ENCODE peak calls at places on chromosomes 16 and 17, in five cellular contexts. G, Q, J, U and Z are unnamed samples.

GRCh38 chr16:84699147-84699711 is 571 bp upstream of the USP10 start:
- DNase-seq in G (no peak), Q (no peak), J (no peak), U (no peak), Z (no peak)

GRCh38 chr17:44464037-44464436 is 39.2 kb downstream of the GPATCH8 start:
- DNase-seq in G (no peak), Q (no peak), J (no peak), U (no peak), Z (no peak)

GRCh38 chr16:14392960-14393359 is 237.1 kb downstream of the PARN start:
- DNase-seq in G (no peak), Q (no peak), J (no peak), U (no peak), Z (no peak)

GRCh38 chr16:89162314-89162713 is 9.2 kb upstream of the CDH15 start:
- DNase-seq in G (no peak), Q (no peak), J (no peak), U (no peak), Z (no peak)

GRCh38 chr17:66542183-66542966 is 240.0 kb downstream of the PRKCA start:
- DNase-seq in G (no peak), Q (peak; percentile 62), J (no peak), U (peak; percentile 69), Z (no peak)

GRCh38 chr17:40298726-40299125 is 10.3 kb upstream of the RARA start:
- DNase-seq in G (no peak), Q (no peak), J (no peak), U (no peak), Z (no peak)

GRCh38 chr17:64315032-64315490 is 52.0 kb upstream of the TEX2 start:
- DNase-seq in G (no peak), Q (no peak), J (no peak), U (no peak), Z (no peak)

GRCh38 chr16:88353691-88354090 is 29.1 kb upstream of the ZNF469 start:
- DNase-seq in G (no peak), Q (no peak), J (no peak), U (no peak), Z (no peak)

GRCh38 chr17:13939222-13939621 is 130.1 kb upstream of the COX10 start:
- DNase-seq in G (no peak), Q (no peak), J (no peak), U (no peak), Z (no peak)

GRCh38 chr16:24508614-24509013 is 30.8 kb upstream of the RBBP6 start:
- DNase-seq in G (no peak), Q (no peak), J (no peak), U (no peak), Z (no peak)

GRCh38 chr17:27339836-27340550 is 46.1 kb downstream of the WSB1 start:
- DNase-seq in G (no peak), Q (no peak), J (no peak), U (peak; percentile 70), Z (no peak)

GRCh38 chr17:29664743-29665479 is 42.2 kb upstream of the CORO6 start:
- DNase-seq in G (no peak), Q (no peak), J (no peak), U (no peak), Z (no peak)
- H3K27ac ChIP-seq in G (no peak overlapping the region), Q (peak overlapping the region; percentile 4), J (no peak overlapping the region), U (no peak overlapping the region), Z (no peak overlapping the region)

GRCh38 chr16:28179354-28179753 is 32.4 kb downstream of the XPO6 start:
- DNase-seq in G (no peak), Q (no peak), J (no peak), U (no peak), Z (no peak)
- H3K36me3 ChIP-seq in G (no peaks in the 10 kb centered on the region), Q (peaks cover 17% of the 10 kb centered on the region), J (peaks cover 9% of the 10 kb centered on the region), U (peaks cover 43% of the 10 kb centered on the region), Z (peaks cover 32% of the 10 kb centered on the region)

GRCh38 chr16:19771796-19772195 is 53.7 kb downstream of the IQCK start:
- DNase-seq in G (no peak), Q (no peak), J (no peak), U (no peak), Z (no peak)
- H3K4me1 ChIP-seq in G (peaks cover 16% of the 10 kb centered on the region), Q (peaks cover 5% of the 10 kb centered on the region), J (peaks cover 12% of the 10 kb centered on the region), U (no peaks in the 10 kb centered on the region), Z (no peaks in the 10 kb centered on the region)

GRCh38 chr17:77489239-77489897 is 348.6 kb downstream of the SEC14L1 start:
- DNase-seq in G (no peak), Q (no peak), J (no peak), U (no peak), Z (no peak)
- H3K27ac ChIP-seq in G (no peak overlapping the region), Q (no peak overlapping the region), J (no peak overlapping the region), U (no peak overlapping the region), Z (no peak overlapping the region)

GRCh38 chr17:7229504-7229903 is 4.8 kb downstream of the DVL2 start:
- DNase-seq in G (no peak), Q (no peak), J (no peak), U (no peak), Z (no peak)

GRCh38 chr17:7224661-7225111 is 4.9 kb downstream of the ACADVL start:
- DNase-seq in G (no peak), Q (no peak), J (no peak), U (no peak), Z (no peak)

GRCh38 chr17:7228920-7229319 is 5.4 kb downstream of the DVL2 start:
- DNase-seq in G (no peak), Q (no peak), J (no peak), U (no peak), Z (no peak)

GRCh38 chr17:7225711-7226331 is 6.1 kb downstream of the ACADVL start:
- DNase-seq in G (no peak), Q (no peak), J (no peak), U (no peak), Z (no peak)

GRCh38 chr17:7226721-7227710 is 7.3 kb downstream of the ACADVL start:
- DNase-seq in G (no peak), Q (no peak), J (no peak), U (no peak), Z (no peak)
- H3K36me3 ChIP-seq in G (no peaks in the 10 kb centered on the region), Q (peaks cover 27% of the 10 kb centered on the region), J (peaks cover 78% of the 10 kb centered on the region), U (peaks cover 59% of the 10 kb centered on the region), Z (peaks cover 56% of the 10 kb centered on the region)

GRCh38 chr17:1270210-1271019 is at the start of gene BHLHA9:
- DNase-seq in G (no peak), Q (no peak), J (no peak), U (no peak), Z (no peak)
- H3K4me1 ChIP-seq in G (no peaks in the 10 kb centered on the region), Q (peaks cover 4% of the 10 kb centered on the region), J (peaks cover 5% of the 10 kb centered on the region), U (peaks cover 16% of the 10 kb centered on the region), Z (peaks cover 8% of the 10 kb centered on the region)

GRCh38 chr17:68599873-68600122 is 1.4 kb downstream of the FAM20A start:
- DNase-seq in G (no peak), Q (no peak), J (no peak), U (no peak), Z (no peak)
- H3K27ac ChIP-seq in G (no peak overlapping the region), Q (no peak overlapping the region), J (no peak overlapping the region), U (no peak overlapping the region), Z (no peak overlapping the region)

DNA sequence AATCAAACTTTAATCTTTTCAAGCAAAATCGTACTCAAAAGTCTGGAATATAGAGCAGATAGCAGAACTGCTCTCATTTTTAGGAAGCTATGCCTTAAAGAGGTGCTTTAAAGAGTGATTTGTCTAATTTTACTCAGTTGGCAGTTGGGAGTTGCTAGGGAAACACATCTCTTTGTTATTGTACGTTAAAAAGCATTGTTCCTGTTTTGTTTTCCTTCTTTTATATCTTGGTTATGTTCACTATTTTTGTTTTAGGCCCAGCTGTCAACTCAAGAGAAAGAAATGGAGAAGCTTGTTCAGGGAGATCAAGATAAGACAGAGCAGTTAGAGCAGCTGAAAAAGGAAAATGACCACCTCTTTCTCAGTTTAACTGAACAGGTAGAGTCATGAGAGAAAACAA is 21.4 kb downstream of the CALCOCO2 start:
- DNase-seq in G (no peak), Q (no peak), J (no peak), U (no peak), Z (no peak)
- H3K36me3 ChIP-seq in G (no peaks in the 10 kb centered on the region), Q (peaks cover 19% of the 10 kb centered on the region), J (peaks cover 2% of the 10 kb centered on the region), U (peaks cover 76% of the 10 kb centered on the region), Z (peaks cover 55% of the 10 kb centered on the region)

DNA sequence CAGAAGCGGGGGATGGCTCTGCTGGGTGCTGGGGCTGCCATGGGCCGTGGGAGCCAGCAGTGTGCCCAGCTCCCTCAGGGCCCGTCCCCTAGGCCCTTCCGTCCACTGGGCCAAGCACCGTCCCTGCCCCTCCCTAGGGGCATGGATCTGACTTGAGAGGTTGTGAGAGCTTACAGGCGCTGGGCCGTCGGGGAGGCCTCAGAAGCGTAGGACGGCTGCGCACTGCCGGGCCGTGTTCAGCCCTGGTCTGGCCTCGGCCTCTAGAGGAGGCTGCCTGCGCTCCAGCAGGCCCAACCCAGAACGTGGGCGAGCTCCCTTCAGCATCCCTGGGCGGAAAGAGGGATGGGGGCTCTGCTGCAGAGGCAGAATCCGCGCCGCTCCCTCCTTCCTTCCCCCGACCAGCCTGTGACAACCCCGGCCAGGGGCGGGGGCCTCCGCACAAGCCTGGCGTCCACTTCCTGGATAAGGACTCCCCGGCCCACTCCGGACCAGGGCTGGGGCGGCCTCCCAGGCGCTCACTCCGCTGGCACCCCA is 685 bp upstream of the MPG start:
- DNase-seq in G (peak; percentile 77), Q (no peak), J (no peak), U (peak; percentile 54), Z (no peak)
- H3K4me1 ChIP-seq in G (peaks cover 33% of the 10 kb centered on the region), Q (peaks cover 20% of the 10 kb centered on the region), J (peaks cover 43% of the 10 kb centered on the region), U (peaks cover 35% of the 10 kb centered on the region), Z (peaks cover 26% of the 10 kb centered on the region)

GRCh38 chr17:42110301-42111264 is 1.9 kb downstream of the DHX58 start:
- DNase-seq in G (no peak), Q (no peak), J (no peak), U (peak; percentile 57), Z (no peak)
- H3K27ac ChIP-seq in G (no peak overlapping the region), Q (no peak overlapping the region), J (no peak overlapping the region), U (no peak overlapping the region), Z (peak overlapping the region; percentile 88)